ENCODE peak calls at places on chromosomes 1 and 21, in ten cellular contexts. C is IMR-90, U is K562, V is HFFc6, S is neural crest cell, W is tibial nerve, Q is BJ, F is cardiac muscle cell, T is brain microvascular endothelial cell, Z is HCT116. B is an unnamed sample.

GRCh38 chr1:20726932-20727745 is 5.4 kb downstream of the SH2D5 start:
- DNase-seq in Z (no peak), Q (no peak), F (no peak), U (no peak), W (no peak), S (no peak), C (no peak), V (no peak), T (no peak), B (no peak)

GRCh38 chr1:87902830-87903614 is 574.3 kb downstream of the LMO4 start:
- DNase-seq in V (no peak), T (no peak), F (peak), W (no peak), C (peak), U (no peak), S (no peak), Q (no peak), Z (no peak), B (no peak)

GRCh38 chr21:37202221-37202805 is 64.8 kb downstream of the VPS26C start:
- DNase-seq in W (no peak), Q (no peak), F (no peak), V (no peak), S (no peak), U (no peak), T (no peak), C (no peak), Z (no peak), B (no peak)

GRCh38 chr1:47190807-47191206 is 971 bp upstream of the PDZK1IP1 start:
- DNase-seq in Z (no peak), V (no peak), F (no peak), T (no peak), S (no peak), W (no peak), C (no peak), U (no peak), Q (no peak), B (no peak)

GRCh38 chr1:1946540-1946939 is 27.5 kb upstream of the TMEM52 start:
- DNase-seq in S (no peak), F (peak), Q (no peak), W (no peak), U (no peak), T (peak), C (peak), V (no peak), Z (no peak), B (no peak)

GRCh38 chr1:156400191-156400920 is 31.3 kb downstream of the RHBG start:
- DNase-seq in U (no peak), V (no peak), T (no peak), F (no peak), W (no peak), Z (no peak), S (no peak), C (no peak), Q (no peak), B (no peak)

GRCh38 chr1:43309626-43310025 is 8.8 kb downstream of the TIE1 start:
- DNase-seq in V (peak), T (no peak), Z (no peak), C (peak), Q (no peak), F (no peak), W (no peak), S (no peak), U (no peak), B (no peak)

GRCh38 chr1:93905734-93906133 is 3.5 kb downstream of the GCLM start:
- DNase-seq in V (peak), C (peak), S (no peak), W (no peak), Z (no peak), U (no peak), T (peak), Q (no peak), F (peak), B (no peak)

GRCh38 chr1:65577278-65577677 is 156.8 kb downstream of the LEPR start:
- DNase-seq in V (no peak), F (no peak), Z (no peak), U (no peak), Q (no peak), S (no peak), W (no peak), T (no peak), C (no peak), B (no peak)

GRCh38 chr1:27154991-27155781 is at the start of gene SLC9A1:
- DNase-seq in V (peak), W (peak), Z (peak), U (peak), F (peak), Q (peak), S (peak), C (peak), T (peak), B (peak)

GRCh38 chr1:58783090-58783992 is 506 bp downstream of the JUN start:
- DNase-seq in T (peak), F (peak), V (peak), C (peak), Z (no peak), U (peak), W (peak), S (no peak), Q (no peak), B (peak)

GRCh38 chr1:112704908-112705627 is 1.9 kb downstream of the RHOC start:
- DNase-seq in V (peak), F (peak), T (peak), Q (peak), W (peak), Z (peak), U (peak), S (peak), C (peak), B (peak)

GRCh38 chr21:37503848-37504467 is 137.4 kb downstream of the DYRK1A start:
- DNase-seq in V (peak), T (peak), W (no peak), Q (peak), S (no peak), C (peak), U (no peak), Z (no peak), F (peak), B (no peak)

GRCh38 chr1:208054485-208054884 is 143.6 kb upstream of the CD34 start:
- DNase-seq in U (no peak), Q (no peak), F (no peak), W (no peak), T (no peak), C (no peak), V (no peak), Z (no peak), S (no peak), B (no peak)

GRCh38 chr1:161511018-161511755 is 5.9 kb downstream of the FCGR2A start:
- DNase-seq in S (no peak), Q (no peak), Z (no peak), V (no peak), C (no peak), F (peak), W (no peak), U (no peak), T (no peak), B (no peak)

GRCh38 chr1:57736940-57737339 is 313.1 kb upstream of the DAB1 start:
- DNase-seq in F (no peak), V (no peak), Z (no peak), C (no peak), T (no peak), S (no peak), W (no peak), U (no peak), Q (no peak), B (no peak)

GRCh38 chr1:111535256-111536191 is 32.1 kb upstream of the ADORA3 start:
- DNase-seq in S (peak), Z (no peak), C (no peak), V (no peak), F (peak), T (no peak), W (no peak), U (no peak), Q (no peak), B (no peak)

GRCh38 chr21:39141502-39141901 is 41.7 kb downstream of the PSMG1 start:
- DNase-seq in S (no peak), W (no peak), Z (no peak), T (no peak), U (no peak), C (peak), Q (no peak), V (no peak), F (peak), B (no peak)

GRCh38 chr1:177710973-177711372 is 258.9 kb downstream of the SEC16B start:
- DNase-seq in V (no peak), S (no peak), F (no peak), W (no peak), Z (no peak), Q (no peak), U (no peak), C (no peak), T (no peak), B (no peak)

GRCh38 chr21:46121286-46122221 is 23.6 kb downstream of the COL6A2 start:
- DNase-seq in F (no peak), C (no peak), T (no peak), U (no peak), Q (no peak), S (no peak), W (no peak), V (no peak), Z (no peak), B (peak)

GRCh38 chr1:65002508-65003315 is 36.4 kb upstream of the JAK1 start:
- DNase-seq in S (peak), Z (peak), U (no peak), Q (peak), T (peak), F (peak), W (peak), V (peak), C (peak), B (peak)

GRCh38 chr1:31032266-31032665 is 33.3 kb downstream of the PUM1 start:
- DNase-seq in V (no peak), W (no peak), S (no peak), C (no peak), T (no peak), Z (no peak), F (no peak), U (no peak), Q (no peak), B (no peak)

GRCh38 chr1:2168090-2168489 is 26.5 kb downstream of the FAAP20 start:
- DNase-seq in Q (no peak), U (no peak), S (no peak), W (no peak), Z (no peak), T (no peak), C (no peak), V (no peak), F (no peak), B (no peak)

GRCh38 chr1:37676281-37677243 is 15.8 kb upstream of the CDCA8 start:
- DNase-seq in C (no peak), F (no peak), U (no peak), W (no peak), Z (no peak), T (no peak), S (no peak), V (no peak), Q (no peak), B (no peak)

GRCh38 chr1:156816561-156817328 is at the start of gene SH2D2A:
- DNase-seq in U (peak), Z (no peak), T (peak), C (peak), F (peak), S (no peak), W (no peak), Q (no peak), V (no peak), B (no peak)

GRCh38 chr1:3491291-3492246 is 37.1 kb downstream of the ARHGEF16 start:
- DNase-seq in F (peak), Q (no peak), C (peak), U (peak), V (peak), Z (peak), S (peak), W (peak), T (peak), B (peak)

GRCh38 chr1:167819849-167820683 is 93.9 kb downstream of the ADCY10 start:
- DNase-seq in F (peak), C (peak), Z (peak), W (peak), Q (peak), U (peak), S (peak), T (peak), V (peak), B (peak)

GRCh38 chr21:46116846-46117585 is 19.1 kb downstream of the COL6A2 start:
- DNase-seq in C (no peak), V (peak), S (no peak), F (no peak), T (no peak), Q (no peak), W (no peak), U (no peak), Z (no peak), B (peak)

GRCh38 chr1:220325306-220325995 is 53.2 kb upstream of the RAB3GAP2 start:
- DNase-seq in Z (no peak), Q (no peak), T (no peak), W (no peak), V (no peak), S (no peak), C (no peak), U (no peak), F (no peak), B (no peak)

GRCh38 chr1:114854693-114855320 is at the start of gene SYCP1:
- DNase-seq in Q (no peak), U (no peak), W (no peak), C (no peak), S (no peak), Z (no peak), F (no peak), V (no peak), T (no peak), B (no peak)

GRCh38 chr1:89990976-89991831 is 3.7 kb upstream of the ZNF326 start:
- DNase-seq in F (no peak), T (no peak), W (no peak), Z (no peak), U (no peak), Q (no peak), C (peak), S (no peak), V (no peak), B (no peak)

GRCh38 chr1:155141799-155142198 is 1.5 kb upstream of the DPM3 start:
- DNase-seq in T (no peak), W (no peak), S (no peak), Z (no peak), F (no peak), V (no peak), U (no peak), C (no peak), Q (no peak), B (no peak)

GRCh38 chr1:155139895-155140629 is at the start of gene DPM3:
- DNase-seq in S (peak), W (peak), T (peak), C (peak), Q (peak), U (peak), V (peak), Z (peak), F (peak), B (peak)

GRCh38 chr1:155140630-155140953 is 261 bp upstream of the DPM3 start:
- DNase-seq in S (no peak), C (no peak), U (no peak), T (no peak), F (no peak), Q (no peak), W (no peak), V (no peak), Z (no peak), B (no peak)

GRCh38 chr1:155145491-155145890 is 5.2 kb upstream of the DPM3 start:
- DNase-seq in V (no peak), Z (no peak), S (no peak), Q (no peak), W (no peak), C (no peak), T (no peak), F (no peak), U (peak), B (no peak)
- TF ChIP-seq CTCF in V (peak), Z (no peak), S (peak), Q (no peak), W (no peak), C (no peak), T (peak), F (peak), U (peak), B (no peak)

DNA sequence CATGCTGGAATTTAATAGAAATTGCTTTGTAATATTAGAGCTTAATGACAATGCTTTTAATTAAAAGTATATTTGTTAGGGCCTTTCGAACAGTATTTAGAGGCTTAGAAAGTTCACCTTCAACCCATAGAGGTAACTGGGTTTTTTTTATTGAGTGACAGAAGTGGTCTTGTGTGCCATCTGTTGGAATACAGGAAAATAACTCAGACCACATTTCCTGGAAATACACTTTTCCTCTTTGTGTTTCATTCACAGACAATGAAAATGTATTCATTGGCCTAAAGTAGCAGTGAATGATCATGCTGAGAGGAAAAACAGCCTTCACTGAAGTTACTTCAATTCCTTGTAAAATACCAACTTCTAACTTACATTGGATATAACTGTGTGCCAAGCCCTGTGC is 83.6 kb upstream of the L1TD1 start:
- DNase-seq in T (no peak), C (no peak), Q (no peak), W (no peak), F (no peak), S (no peak), V (no peak), Z (no peak), U (no peak), B (no peak)
- TF ChIP-seq CTCF in T (no peak), C (no peak), Q (no peak), W (no peak), F (no peak), S (no peak), V (no peak), Z (peak), U (no peak), B (no peak)

GRCh38 chr1:40650075-40650474 is 15.4 kb downstream of the RIMS3 start:
- DNase-seq in F (peak), T (no peak), U (peak), S (no peak), C (no peak), Q (no peak), V (no peak), W (no peak), Z (no peak), B (no peak)
- TF ChIP-seq CTCF in F (peak), T (peak), U (peak), S (peak), C (peak), Q (peak), V (peak), W (no peak), Z (peak), B (no peak)

DNA sequence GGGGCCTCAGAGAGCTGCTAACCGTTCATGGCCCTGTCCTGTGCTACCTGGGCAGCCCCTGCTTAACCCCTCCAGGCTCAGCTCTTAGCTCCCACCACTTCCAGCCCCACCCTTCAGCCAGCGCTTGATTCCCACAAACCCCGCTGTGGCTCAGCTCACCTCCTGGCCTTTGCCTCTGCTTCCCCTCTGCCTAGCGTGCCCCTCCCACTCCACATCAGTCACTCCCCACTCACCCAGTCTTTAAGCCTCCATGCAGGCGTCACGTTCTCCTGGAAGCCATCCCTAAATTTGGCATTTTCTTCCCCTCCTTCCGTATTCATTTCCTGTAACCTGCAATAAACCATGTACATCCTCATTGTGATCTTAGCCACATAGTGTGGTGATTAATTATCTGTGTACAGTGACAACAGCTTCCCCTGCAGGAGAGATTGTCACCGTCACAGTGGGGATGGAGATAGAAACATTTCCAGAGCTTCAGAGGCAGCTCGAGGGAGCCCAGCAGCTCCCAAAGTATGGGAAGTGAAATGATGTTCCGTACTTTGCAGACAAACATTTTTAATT is 65.5 kb downstream of the EPHB2 start:
- DNase-seq in U (no peak), Q (no peak), Z (no peak), S (no peak), V (peak), C (no peak), F (no peak), T (no peak), W (no peak), B (no peak)
- TF ChIP-seq CTCF in U (no peak), Q (no peak), Z (no peak), S (no peak), V (peak), C (no peak), F (no peak), T (no peak), W (no peak), B (no peak)

GRCh38 chr1:234111458-234112142 is 207.1 kb downstream of the SLC35F3 start:
- DNase-seq in F (peak), C (peak), V (peak), T (peak), U (no peak), Z (no peak), S (peak), W (no peak), Q (no peak), B (no peak)
- TF ChIP-seq CTCF in F (no peak), C (no peak), V (peak), T (peak), U (peak), Z (peak), S (peak), W (no peak), Q (peak), B (no peak)

DNA sequence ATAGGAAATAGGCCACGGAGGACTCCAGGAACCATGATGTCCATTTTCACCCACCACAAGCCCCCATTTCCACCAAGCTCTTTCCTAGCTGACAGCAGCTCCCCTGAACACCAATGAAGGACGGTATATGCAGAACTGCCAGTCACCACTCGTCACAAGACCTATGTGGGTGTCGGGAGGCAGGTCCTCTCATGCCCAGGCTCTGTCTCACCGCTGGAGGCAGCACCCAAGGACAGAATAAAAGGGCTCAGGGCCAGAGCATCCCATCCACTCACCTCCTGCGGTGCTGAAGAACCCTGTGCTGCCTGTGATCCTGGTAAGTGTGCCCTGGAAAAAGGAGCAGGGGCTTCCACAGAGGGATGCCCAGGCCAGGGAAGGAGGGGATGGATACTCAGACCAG is at the start of gene LCE1F:
- DNase-seq in Q (no peak), T (no peak), S (no peak), C (no peak), F (no peak), W (no peak), V (no peak), U (no peak), Z (peak), B (no peak)
- TF ChIP-seq CTCF in Q (no peak), T (no peak), S (no peak), C (no peak), F (no peak), W (no peak), V (no peak), U (peak), Z (peak), B (no peak)

GRCh38 chr1:9755441-9755995 is 68.2 kb downstream of the CLSTN1 start:
- DNase-seq in Z (no peak), T (no peak), V (no peak), U (no peak), F (no peak), S (no peak), W (no peak), Q (no peak), C (no peak), B (no peak)
- TF ChIP-seq CTCF in Z (no peak), T (no peak), V (no peak), U (no peak), F (no peak), S (no peak), W (no peak), Q (no peak), C (no peak), B (no peak)

GRCh38 chr1:150613061-150613920 is 16.1 kb downstream of the ENSA start:
- DNase-seq in U (peak), T (peak), S (no peak), W (peak), F (peak), Z (peak), Q (peak), C (peak), V (peak), B (no peak)

GRCh38 chr1:150609726-150610125 is 19.7 kb downstream of the ENSA start:
- DNase-seq in Q (no peak), U (no peak), F (peak), C (peak), V (no peak), S (no peak), Z (no peak), W (no peak), T (no peak), B (no peak)

GRCh38 chr1:150612014-150612345 is 17.4 kb downstream of the ENSA start:
- DNase-seq in W (no peak), S (no peak), C (no peak), V (no peak), Z (no peak), U (no peak), F (no peak), Q (no peak), T (no peak), B (no peak)

GRCh38 chr1:150606743-150607142 is 22.7 kb downstream of the ENSA start:
- DNase-seq in Q (no peak), T (no peak), V (no peak), F (no peak), S (no peak), Z (no peak), U (no peak), W (no peak), C (no peak), B (no peak)

DNA sequence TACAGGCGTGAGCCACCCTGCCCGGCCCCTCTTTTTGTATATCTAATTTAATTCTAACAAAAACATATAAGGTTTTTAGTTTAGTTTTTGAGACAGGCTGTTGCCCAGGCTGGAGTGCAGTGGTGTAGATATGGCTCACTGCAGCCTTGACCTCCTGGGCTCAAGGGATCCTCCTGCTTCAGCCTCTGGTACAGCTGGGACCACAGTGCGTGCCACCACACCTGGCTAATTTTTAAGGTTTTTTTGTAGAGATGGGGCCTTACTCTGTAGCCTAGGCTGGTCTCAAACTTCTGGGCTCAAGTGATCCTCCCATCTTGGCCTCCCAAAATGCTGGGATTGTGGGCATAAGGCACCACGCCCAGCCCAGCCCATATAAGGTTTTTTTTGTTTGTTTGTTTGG is 18.8 kb downstream of the ENSA start:
- DNase-seq in C (no peak), Z (no peak), V (no peak), W (no peak), T (no peak), F (no peak), S (no peak), Q (no peak), U (no peak), B (no peak)
- TF ChIP-seq CTCF in C (no peak), Z (no peak), V (no peak), W (no peak), T (no peak), F (no peak), S (no peak), Q (no peak), U (no peak), B (no peak)

B was measured in mesothelial cell of epicardium.